ENCODE peak calls at places on chromosome 21, in nine cellular contexts. H is breast epithelium, J is stomach, D is esophagus muscularis mucosa, Y is sigmoid colon, F is SK-N-SH, W is HCT116, L is endothelial cell of umbilical vein, T is GM23338. C is an unnamed sample.

GRCh38 chr21:18477059-18477458 is 73.5 kb upstream of the TMPRSS15 start:
- DNase-seq in J (no peak), H (no peak), D (no peak), Y (no peak), T (no peak), W (no peak), L (no peak), F (no peak), C (no peak)

GRCh38 chr21:44800971-44801467 is 601 bp downstream of the UBE2G2 start:
- DNase-seq in L (peak), D (no peak), Y (no peak), T (peak), W (peak), F (peak), J (no peak), H (no peak), C (no peak)

GRCh38 chr21:43913928-43914327 is 48.9 kb downstream of the AGPAT3 start:
- DNase-seq in W (no peak), L (no peak), F (no peak), Y (peak), D (no peak), T (no peak), H (no peak), J (no peak), C (peak)

GRCh38 chr21:44299085-44299457 is 782 bp upstream of the PFKL start:
- DNase-seq in W (no peak), H (no peak), Y (no peak), J (no peak), T (no peak), F (no peak), D (no peak), L (peak), C (no peak)

GRCh38 chr21:32349333-32349944 is 43.4 kb downstream of the URB1 start:
- DNase-seq in L (no peak), H (no peak), Y (no peak), T (no peak), W (no peak), D (no peak), J (no peak), F (no peak), C (peak)

GRCh38 chr21:44872568-44873355 is 728 bp downstream of the PTTG1IP start:
- DNase-seq in D (no peak), F (peak), Y (peak), L (peak), W (no peak), J (peak), H (no peak), T (peak), C (peak)

GRCh38 chr21:27796106-27796505 is 829.2 kb upstream of the ADAMTS5 start:
- DNase-seq in W (no peak), F (peak), T (peak), H (no peak), J (no peak), L (no peak), D (no peak), Y (no peak), C (no peak)

GRCh38 chr21:14480601-14481000 is 65.5 kb downstream of the SAMSN1 start:
- DNase-seq in F (no peak), J (no peak), H (no peak), W (no peak), Y (no peak), D (no peak), L (peak), T (no peak), C (no peak)

GRCh38 chr21:46114963-46115362 is 17.1 kb downstream of the COL6A2 start:
- DNase-seq in W (no peak), D (no peak), L (no peak), T (no peak), F (peak), Y (peak), J (no peak), H (peak), C (peak)

GRCh38 chr21:43861716-43862115 is 3.3 kb upstream of the AGPAT3 start:
- DNase-seq in D (no peak), W (no peak), Y (peak), T (no peak), F (no peak), H (no peak), J (peak), L (no peak), C (no peak)

GRCh38 chr21:43971201-43971991 is 40.7 kb upstream of the TRAPPC10 start:
- DNase-seq in H (no peak), L (no peak), J (no peak), D (no peak), F (no peak), T (no peak), W (no peak), Y (no peak), C (no peak)

GRCh38 chr21:44466996-44467858 is 11.9 kb downstream of the LRRC3 start:
- DNase-seq in T (no peak), J (no peak), W (no peak), L (no peak), D (no peak), Y (no peak), H (no peak), F (no peak), C (peak)

GRCh38 chr21:19998450-19998849 is 999.8 kb upstream of the NCAM2 start:
- DNase-seq in D (no peak), T (no peak), J (no peak), H (no peak), Y (no peak), F (no peak), W (no peak), L (no peak), C (no peak)

GRCh38 chr21:45846373-45847160 is 135.0 kb upstream of the COL6A1 start:
- DNase-seq in L (no peak), W (no peak), H (peak), J (no peak), F (no peak), D (no peak), T (no peak), Y (peak), C (no peak)

GRCh38 chr21:46071082-46071481 is 26.8 kb upstream of the COL6A2 start:
- DNase-seq in H (peak), F (no peak), L (no peak), Y (peak), D (peak), J (peak), W (no peak), T (no peak), C (no peak)

GRCh38 chr21:45590726-45591618 is 48.7 kb upstream of the SLC19A1 start:
- DNase-seq in D (no peak), L (no peak), F (no peak), W (no peak), Y (peak), T (peak), J (no peak), H (no peak), C (peak)

GRCh38 chr21:33972539-33972938 is 56.9 kb upstream of the ATP5PO start:
- DNase-seq in F (no peak), H (no peak), T (no peak), J (no peak), Y (no peak), L (no peak), W (no peak), D (no peak), C (no peak)

GRCh38 chr21:17513214-17514123 is 626 bp downstream of the CXADR start:
- DNase-seq in J (peak), W (no peak), D (no peak), H (no peak), T (peak), Y (no peak), F (peak), L (peak), C (no peak)

GRCh38 chr21:14737922-14738321 is 191.8 kb upstream of the SAMSN1 start:
- DNase-seq in T (peak), D (no peak), Y (no peak), J (peak), H (no peak), L (peak), W (peak), F (peak), C (no peak)

GRCh38 chr21:41939391-41939790 is 14.4 kb downstream of the C2CD2 start:
- DNase-seq in L (no peak), D (no peak), Y (no peak), T (no peak), H (no peak), J (no peak), W (no peak), F (no peak), C (no peak)
- TF ChIP-seq POLR2AphosphoS5 in L (no peak), D (no peak), Y (no peak), T (no peak), H (no peak), J (no peak), W (no peak), F (no peak), C (no peak)

GRCh38 chr21:26795398-26795790 is 49.8 kb downstream of the ADAMTS1 start:
- DNase-seq in F (no peak), Y (no peak), W (no peak), H (no peak), L (no peak), T (no peak), J (no peak), D (no peak), C (no peak)

GRCh38 chr21:26798856-26799751 is 46.1 kb downstream of the ADAMTS1 start:
- DNase-seq in L (no peak), J (no peak), H (no peak), F (no peak), D (no peak), W (no peak), Y (no peak), T (no peak), C (no peak)

GRCh38 chr21:26794597-26795397 is 50.4 kb downstream of the ADAMTS1 start:
- DNase-seq in H (no peak), Y (no peak), D (no peak), L (no peak), W (no peak), T (no peak), J (no peak), F (no peak), C (no peak)

GRCh38 chr21:26797878-26798456 is 47.2 kb downstream of the ADAMTS1 start:
- DNase-seq in H (no peak), T (no peak), W (no peak), J (no peak), Y (no peak), F (no peak), L (no peak), D (no peak), C (no peak)

GRCh38 chr21:26795866-26796329 is 49.3 kb downstream of the ADAMTS1 start:
- DNase-seq in F (peak), J (peak), D (no peak), Y (peak), L (peak), W (no peak), H (no peak), T (no peak), C (no peak)
- H3K27ac ChIP-seq in F (peak), J (peak), D (peak), Y (peak), L (no peak), W (no peak), H (peak), T (no peak), C (no peak)

DNA sequence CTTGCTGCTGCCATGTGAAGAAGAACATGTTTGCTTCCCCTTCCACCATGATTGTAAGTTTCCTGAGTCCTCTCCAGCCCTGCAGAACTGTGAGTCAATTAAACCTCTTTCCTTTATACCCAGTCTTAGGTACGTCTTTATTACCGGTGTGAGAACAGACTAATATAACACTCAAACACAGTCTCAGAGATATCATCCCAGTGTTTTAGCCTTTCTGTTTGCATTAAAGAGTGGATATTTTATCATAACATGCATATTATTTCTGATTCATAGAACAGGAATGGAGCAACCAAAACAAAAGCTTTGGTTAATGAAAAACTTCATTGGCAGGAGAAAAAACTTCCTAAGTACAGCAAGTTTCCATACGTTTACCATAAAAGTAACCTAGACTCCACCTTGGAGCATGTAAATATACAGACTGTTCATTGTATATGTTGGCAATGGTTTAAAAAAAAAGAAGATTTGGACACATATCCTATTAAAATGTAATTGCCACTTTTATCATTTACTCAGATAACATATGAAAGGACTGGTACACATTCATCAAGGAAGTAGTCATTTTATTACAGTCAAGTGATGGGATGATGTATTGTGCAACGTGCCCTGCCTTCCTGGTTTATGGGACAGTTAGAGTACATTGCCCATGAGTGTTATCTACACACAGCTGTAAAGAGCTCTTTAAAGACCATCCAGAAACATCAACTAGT is 144.8 kb downstream of the ETS2 start:
- DNase-seq in J (peak), H (no peak), F (no peak), Y (no peak), D (no peak), L (no peak), T (no peak), W (no peak), C (no peak)
- TF ChIP-seq POLR2AphosphoS5 in J (no peak), H (no peak), F (no peak), Y (no peak), D (no peak), L (no peak), T (no peak), W (no peak), C (no peak)

DNA sequence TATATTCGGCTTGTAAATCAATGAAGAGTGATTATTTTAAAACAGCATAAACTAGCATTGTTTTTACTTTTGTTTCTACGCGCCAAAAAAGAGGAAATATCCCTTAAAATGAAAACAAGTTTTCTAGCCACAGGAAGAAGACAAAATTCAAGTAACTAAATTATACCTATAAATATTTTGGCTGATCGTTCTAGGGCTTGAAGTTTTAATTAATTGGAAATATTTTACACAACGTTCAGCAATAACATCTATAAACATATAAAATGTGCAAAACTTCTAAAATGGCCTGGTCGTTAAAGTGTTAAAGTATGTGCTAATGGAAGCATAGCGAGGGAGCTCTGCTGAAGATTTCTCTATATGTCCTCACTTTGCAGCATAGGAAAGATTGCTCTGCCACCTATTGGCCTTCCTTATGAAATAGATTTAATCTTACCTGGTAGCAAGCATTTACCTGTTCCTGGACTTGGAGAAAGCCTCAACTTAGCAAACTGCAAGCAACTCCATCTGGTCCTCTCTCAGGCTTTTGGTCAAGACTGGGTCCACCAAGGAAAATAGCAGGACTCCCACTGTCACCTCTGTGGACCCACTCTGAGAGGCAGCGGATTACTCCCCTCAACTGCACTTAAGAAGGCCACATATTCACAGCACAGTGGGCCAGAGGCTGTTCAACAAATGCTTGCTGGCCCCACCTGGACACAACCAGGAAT is 351.3 kb upstream of the RUNX1 start:
- DNase-seq in W (peak), D (no peak), H (no peak), T (peak), L (peak), J (no peak), Y (no peak), F (peak), C (no peak)
- H3K27ac ChIP-seq in W (no peak), D (no peak), H (no peak), T (no peak), L (no peak), J (no peak), Y (no peak), F (no peak), C (no peak)